ENCODE peak calls at places on chromosomes 2 and 18, in six cellular contexts. U, M, T, J, R and G are unnamed samples.

GRCh38 chr2:54461251-54461650 is 5.1 kb downstream of the SPTBN1 start:
- DNase-seq in U (no peak), M (peak), T (peak), J (no peak), R (peak), G (no peak)

GRCh38 chr2:72289283-72289682 is 141.6 kb upstream of the CYP26B1 start:
- DNase-seq in U (no peak), M (no peak), T (peak), J (no peak), R (peak), G (no peak)

GRCh38 chr2:156215656-156216055 is 116.9 kb downstream of the NR4A2 start:
- DNase-seq in U (no peak), M (no peak), T (no peak), J (no peak), R (peak), G (no peak)

GRCh38 chr2:164920430-164920829 is 34.9 kb downstream of the SLC38A11 start:
- DNase-seq in U (no peak), M (peak), T (peak), J (peak), R (peak), G (no peak)

GRCh38 chr2:53130441-53130943 is 637.1 kb upstream of the CHAC2 start:
- DNase-seq in U (no peak), M (peak), T (peak), J (no peak), R (peak), G (no peak)

GRCh38 chr18:32884543-32884942 is 111.7 kb upstream of the KLHL14 start:
- DNase-seq in U (no peak), M (no peak), T (no peak), J (no peak), R (no peak), G (no peak)

GRCh38 chr2:221533299-221533698 is 38.8 kb downstream of the EPHA4 start:
- DNase-seq in U (no peak), M (no peak), T (no peak), J (no peak), R (peak), G (no peak)

GRCh38 chr2:191020742-191021381 is 6.9 kb upstream of the STAT1 start:
- DNase-seq in U (no peak), M (peak), T (peak), J (peak), R (peak), G (no peak)

GRCh38 chr2:45128580-45128997 is 119.3 kb upstream of the SIX2 start:
- DNase-seq in U (peak), M (peak), T (peak), J (peak), R (peak), G (no peak)

GRCh38 chr2:127355407-127356008 is 32.3 kb downstream of the MAP3K2 start:
- DNase-seq in U (peak), M (no peak), T (no peak), J (peak), R (peak), G (peak)

GRCh38 chr2:184596819-184597411 is 1.4 kb upstream of the ZNF804A start:
- DNase-seq in U (peak), M (peak), T (peak), J (no peak), R (peak), G (no peak)

GRCh38 chr2:172083725-172084483 is 1.4 kb upstream of the DLX1 start:
- DNase-seq in U (peak), M (no peak), T (no peak), J (no peak), R (no peak), G (peak)

GRCh38 chr2:200466703-200467418 is 43.0 kb downstream of the KCTD18 start:
- DNase-seq in U (no peak), M (peak), T (no peak), J (no peak), R (no peak), G (peak)

GRCh38 chr2:190862591-190862991 is 18.0 kb upstream of the GLS start:
- DNase-seq in U (no peak), M (peak), T (no peak), J (no peak), R (no peak), G (no peak)

GRCh38 chr2:64770781-64771334 is 117.1 kb upstream of the SERTAD2 start:
- DNase-seq in U (no peak), M (peak), T (peak), J (no peak), R (peak), G (no peak)

GRCh38 chr2:65158557-65158956 is 28.7 kb upstream of the RAB1A start:
- DNase-seq in U (no peak), M (no peak), T (no peak), J (no peak), R (no peak), G (no peak)

GRCh38 chr18:35592298-35592697 is 10.8 kb downstream of the GALNT1 start:
- DNase-seq in U (no peak), M (no peak), T (no peak), J (no peak), R (no peak), G (no peak)

GRCh38 chr18:74013955-74014354 is 133.7 kb downstream of the FBXO15 start:
- DNase-seq in U (no peak), M (peak), T (peak), J (no peak), R (peak), G (no peak)

GRCh38 chr18:21404426-21404825 is 162.4 kb downstream of the GREB1L start:
- DNase-seq in U (no peak), M (no peak), T (no peak), J (no peak), R (no peak), G (no peak)

GRCh38 chr2:85717308-85718005 is 23.3 kb downstream of the GNLY start:
- DNase-seq in U (no peak), M (peak), T (no peak), J (no peak), R (no peak), G (no peak)

DNA sequence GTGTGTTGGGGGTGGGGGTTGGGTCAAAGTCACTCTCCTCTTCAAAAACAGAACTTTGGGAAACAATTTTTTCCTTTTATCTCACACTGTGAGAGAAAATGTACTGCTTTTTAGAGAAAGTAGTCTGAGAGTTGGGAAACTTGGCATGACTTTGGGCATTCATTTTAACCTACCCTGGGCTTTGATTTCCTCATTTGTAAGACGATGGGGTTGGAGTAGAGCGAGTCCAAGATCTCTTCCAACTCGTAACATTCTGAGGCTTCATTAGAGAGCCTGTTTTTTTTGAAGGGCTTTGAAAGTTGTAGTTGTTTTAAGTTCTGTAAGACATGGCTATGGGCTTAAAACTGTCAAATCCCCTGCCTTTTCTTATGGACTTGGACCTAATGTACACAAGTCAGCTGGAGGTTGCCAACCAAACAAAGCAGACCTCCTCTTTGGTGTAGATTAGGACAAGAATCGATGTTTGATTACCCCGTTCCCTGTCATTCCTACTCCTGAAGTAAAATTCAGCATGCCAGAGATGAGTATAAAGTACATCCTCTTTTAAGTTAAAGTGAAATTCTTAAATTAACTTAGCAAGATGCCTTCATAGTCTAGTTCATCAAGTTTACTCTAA is 8.4 kb downstream of the PHLPP1 start:
- DNase-seq in U (no peak), M (peak), T (peak), J (no peak), R (no peak), G (no peak)
- H3K4me3 ChIP-seq in U (no peak), M (no peak), T (no peak), J (no peak), R (no peak), G (no peak)

DNA sequence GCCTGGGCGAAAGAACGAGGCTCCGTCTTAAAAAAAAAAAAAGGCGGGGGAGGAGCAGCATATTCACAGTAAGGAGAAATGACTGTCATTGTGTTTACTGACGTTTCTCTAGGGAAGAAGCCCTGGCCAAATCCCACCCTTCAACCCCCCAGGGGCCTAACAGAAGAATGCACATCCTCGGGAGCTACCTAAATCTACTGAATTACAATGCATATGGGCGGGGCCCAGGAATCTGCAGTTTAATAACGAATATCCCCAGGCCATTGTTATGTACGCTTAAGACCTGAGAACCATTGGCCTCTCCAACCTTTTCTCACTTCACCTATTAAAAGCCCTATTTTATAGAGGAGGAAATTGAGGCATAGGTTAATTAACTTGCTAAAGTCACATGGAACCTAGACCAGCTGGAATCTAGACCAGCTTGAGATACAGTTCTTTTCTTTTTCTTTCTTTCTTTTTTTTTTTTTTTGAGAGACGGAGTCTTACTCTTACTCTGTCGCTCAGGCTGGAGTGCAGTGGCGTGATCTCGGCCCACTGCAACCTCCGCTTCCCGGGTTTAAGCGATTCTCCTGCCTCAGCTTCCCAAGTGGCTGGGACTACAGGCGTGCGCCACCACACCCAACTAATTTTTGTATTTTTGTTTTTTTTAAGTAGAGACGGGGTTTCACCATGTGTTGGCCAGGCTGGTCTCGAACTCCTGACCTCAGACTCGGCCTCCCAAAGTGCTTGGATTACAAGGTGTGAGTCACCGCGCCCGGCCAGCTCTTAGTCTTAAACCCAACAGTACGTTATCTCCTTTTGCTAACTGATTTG is 708 bp upstream of the RIF1 start:
- DNase-seq in U (no peak), M (no peak), T (no peak), J (no peak), R (no peak), G (no peak)
- H3K4me3 ChIP-seq in U (no peak), M (no peak), T (peak), J (peak), R (peak), G (peak)

GRCh38 chr2:110115291-110116032 is at the start of gene MALL:
- DNase-seq in U (peak), M (no peak), T (peak), J (peak), R (peak), G (no peak)
- H3K4me3 ChIP-seq in U (peak), M (no peak), T (peak), J (peak), R (peak), G (no peak)

DNA sequence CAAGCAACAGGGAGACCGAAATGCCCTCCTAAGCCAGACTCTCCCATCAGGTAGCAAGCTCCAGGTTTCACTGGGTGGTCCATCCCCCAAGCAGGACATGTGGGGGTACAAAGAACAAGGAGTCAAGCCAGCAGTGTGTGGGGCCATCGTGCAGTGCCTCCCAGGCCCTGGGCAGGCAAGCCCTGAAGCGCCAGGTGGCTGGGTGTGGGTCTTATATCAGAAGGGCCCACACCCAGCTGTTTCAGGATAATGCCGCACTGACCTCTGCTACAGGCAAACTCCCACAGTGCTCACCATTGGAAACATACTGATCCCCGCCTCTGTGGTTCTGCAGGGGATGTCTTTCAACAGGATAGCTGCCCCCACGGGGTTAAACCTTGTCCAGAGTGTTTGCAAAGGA is 174.2 kb upstream of the SMAD2 start:
- DNase-seq in U (no peak), M (no peak), T (no peak), J (no peak), R (no peak), G (no peak)
- H3K4me3 ChIP-seq in U (no peak), M (no peak), T (no peak), J (no peak), R (no peak), G (no peak)

GRCh38 chr2:237875234-237876055 is 16.0 kb downstream of the RAMP1 start:
- DNase-seq in U (no peak), M (no peak), T (no peak), J (no peak), R (no peak), G (no peak)

GRCh38 chr2:237873382-237873781 is 14.0 kb downstream of the RAMP1 start:
- DNase-seq in U (no peak), M (no peak), T (no peak), J (no peak), R (no peak), G (no peak)

GRCh38 chr2:237873961-237874551 is 14.6 kb downstream of the RAMP1 start:
- DNase-seq in U (no peak), M (no peak), T (no peak), J (no peak), R (no peak), G (no peak)

GRCh38 chr2:237876056-237876439 is 16.6 kb downstream of the RAMP1 start:
- DNase-seq in U (no peak), M (no peak), T (no peak), J (no peak), R (no peak), G (no peak)

DNA sequence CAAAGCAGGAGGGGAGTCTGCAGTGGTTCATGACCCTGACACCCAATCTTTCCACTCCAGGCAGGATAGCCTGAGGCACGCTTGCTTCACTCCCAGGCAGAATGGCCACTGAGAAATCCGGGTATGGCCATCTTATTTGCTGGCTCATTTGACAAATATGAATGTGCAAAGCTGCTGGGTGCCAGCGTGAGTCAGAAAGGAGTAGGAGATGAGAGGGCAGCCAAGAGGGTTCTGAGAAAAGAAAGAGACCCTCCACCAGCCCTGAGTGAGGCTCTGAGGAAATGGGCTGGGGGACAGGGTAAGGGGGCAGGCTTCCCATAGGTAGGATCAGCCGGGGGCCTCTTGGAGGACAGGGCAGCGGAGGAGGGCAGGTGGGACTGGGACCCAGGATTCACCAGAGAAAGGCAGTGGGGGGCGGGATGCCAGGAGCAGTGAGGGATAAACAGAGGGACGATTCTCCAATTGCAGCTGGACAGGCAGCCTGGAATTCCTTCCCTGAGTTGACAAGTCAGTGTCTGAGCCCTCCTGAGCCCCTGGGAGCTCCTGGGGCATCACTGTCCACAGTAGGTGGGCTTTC is 15.2 kb downstream of the RAMP1 start:
- DNase-seq in U (no peak), M (peak), T (peak), J (no peak), R (peak), G (no peak)
- H3K4me3 ChIP-seq in U (no peak), M (no peak), T (no peak), J (no peak), R (peak), G (no peak)

GRCh38 chr2:102939207-102939606 is 177.4 kb downstream of the TMEM182 start:
- DNase-seq in U (no peak), M (no peak), T (no peak), J (no peak), R (no peak), G (no peak)
- H3K4me3 ChIP-seq in U (no peak), M (no peak), T (no peak), J (no peak), R (no peak), G (no peak)

GRCh38 chr18:62332437-62332816 is 7.3 kb downstream of the TNFRSF11A start:
- DNase-seq in U (peak), M (no peak), T (no peak), J (no peak), R (no peak), G (no peak)

GRCh38 chr18:62332964-62333695 is 8.0 kb downstream of the TNFRSF11A start:
- DNase-seq in U (no peak), M (no peak), T (no peak), J (no peak), R (no peak), G (no peak)

GRCh38 chr18:62331581-62332436 is 6.7 kb downstream of the TNFRSF11A start:
- DNase-seq in U (peak), M (peak), T (peak), J (no peak), R (peak), G (no peak)

GRCh38 chr18:62335494-62335893 is 10.4 kb downstream of the TNFRSF11A start:
- DNase-seq in U (no peak), M (no peak), T (no peak), J (no peak), R (no peak), G (no peak)

DNA sequence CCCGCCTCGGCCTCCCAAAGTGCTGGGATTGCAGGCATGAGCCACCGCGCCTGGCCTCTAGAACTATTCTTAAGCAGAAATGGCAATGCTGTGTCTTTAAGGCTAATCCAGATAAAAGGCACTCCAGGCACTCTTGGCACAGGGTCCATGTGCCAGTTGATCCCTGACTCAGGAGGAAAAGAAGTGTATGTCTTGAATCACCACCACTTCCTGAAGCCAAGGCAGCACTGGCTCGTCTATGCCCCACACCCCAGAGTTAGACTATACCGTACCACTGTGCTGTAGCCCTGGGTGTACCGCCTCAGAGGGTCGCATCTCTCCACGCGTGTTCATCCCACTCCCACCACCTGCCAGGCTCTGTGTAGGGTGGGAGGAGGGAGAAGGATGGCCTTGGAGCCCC is 9.0 kb downstream of the TNFRSF11A start:
- DNase-seq in U (peak), M (peak), T (peak), J (peak), R (peak), G (no peak)
- H3K4me3 ChIP-seq in U (no peak), M (no peak), T (no peak), J (no peak), R (peak), G (no peak)

DNA sequence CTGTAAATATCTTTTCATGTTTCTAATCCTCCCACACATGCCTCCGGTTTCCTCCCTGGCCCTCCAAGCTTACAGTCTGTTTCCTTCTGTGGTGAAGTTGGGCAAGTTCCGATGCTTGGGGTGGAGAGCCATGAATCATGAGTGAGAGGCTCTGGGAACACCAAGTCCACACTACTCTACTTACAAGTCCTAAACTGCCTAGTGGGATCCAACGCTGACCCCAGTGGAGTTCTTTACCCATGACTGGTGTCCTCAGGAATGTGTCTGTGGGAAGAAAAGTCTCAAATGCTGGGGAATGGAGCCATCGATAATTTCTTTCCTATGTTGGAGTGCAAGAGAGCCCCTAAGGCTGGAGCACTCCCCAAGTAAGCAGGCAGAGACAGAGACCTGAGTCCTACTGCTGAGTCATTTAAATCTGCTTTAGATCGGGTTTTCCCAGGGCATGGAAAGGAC is 73.5 kb upstream of the KLF7 start:
- DNase-seq in U (peak), M (peak), T (peak), J (peak), R (peak), G (no peak)
- H3K4me3 ChIP-seq in U (no peak), M (no peak), T (no peak), J (no peak), R (no peak), G (no peak)

GRCh38 chr2:43347751-43348150 is 121.3 kb upstream of the ZFP36L2 start:
- DNase-seq in U (no peak), M (no peak), T (no peak), J (no peak), R (no peak), G (no peak)

GRCh38 chr2:43346619-43347018 is 120.2 kb upstream of the ZFP36L2 start:
- DNase-seq in U (no peak), M (no peak), T (no peak), J (no peak), R (no peak), G (no peak)

GRCh38 chr2:43348904-43349725 is 122.7 kb upstream of the ZFP36L2 start:
- DNase-seq in U (no peak), M (no peak), T (no peak), J (no peak), R (no peak), G (no peak)

GRCh38 chr2:43345872-43346271 is 119.5 kb upstream of the ZFP36L2 start:
- DNase-seq in U (no peak), M (no peak), T (no peak), J (no peak), R (no peak), G (no peak)

DNA sequence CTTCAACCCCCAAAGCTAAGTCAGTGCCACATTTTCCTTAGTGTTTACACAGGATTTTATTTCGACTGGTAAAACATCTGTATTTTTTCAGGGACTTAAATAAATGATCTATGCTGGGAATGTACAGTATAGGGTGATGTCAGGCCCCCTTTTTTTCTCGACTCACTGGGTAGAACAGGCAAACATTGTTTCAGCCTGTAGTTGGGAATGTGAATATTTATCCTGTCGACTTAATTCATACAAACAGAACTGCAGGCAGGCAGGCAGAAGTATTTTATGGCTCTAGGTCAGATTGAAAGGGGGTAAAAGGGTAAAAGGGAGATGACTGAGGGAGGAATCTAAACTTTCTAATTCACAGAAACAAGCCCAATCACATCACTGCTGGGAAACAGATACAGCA is 123.5 kb upstream of the ZFP36L2 start:
- DNase-seq in U (no peak), M (no peak), T (peak), J (no peak), R (no peak), G (no peak)
- H3K4me3 ChIP-seq in U (no peak), M (no peak), T (no peak), J (no peak), R (no peak), G (no peak)